ENCODE peak calls at places on chromosomes 5 and 9, in six cellular contexts. U is psoas muscle, B is Calu3, I is upper lobe of right lung, T is HL-60, Y is RWPE1. K is an unnamed sample.

GRCh38 chr5:142621227-142621626 is 64.7 kb downstream of the FGF1 start:
- DNase-seq in B (no peak), Y (peak; percentile 41), U (no peak), T (no peak), I (no peak), K (no peak)

GRCh38 chr5:172506921-172507320 is 52.6 kb upstream of the SH3PXD2B start:
- DNase-seq in I (peak; percentile 6), B (no peak), U (no peak), Y (no peak), T (no peak), K (no peak)

GRCh38 chr5:166117062-166117743 is 2174.2 kb upstream of the WWC1 start:
- DNase-seq in Y (no peak), T (no peak), B (no peak), I (no peak), U (no peak), K (no peak)

GRCh38 chr5:151659001-151659754 is 27.5 kb downstream of the SPARC start:
- DNase-seq in T (peak; percentile 63), U (peak; percentile 85), B (peak; percentile 93), Y (peak; percentile 88), I (peak; percentile 88), K (peak; percentile 78)

GRCh38 chr5:66633754-66634153 is 37.6 kb downstream of the MAST4 start:
- DNase-seq in Y (no peak), I (no peak), B (no peak), T (no peak), U (no peak), K (no peak)

GRCh38 chr5:171462136-171462927 is 42.9 kb downstream of the FGF18 start:
- DNase-seq in I (no peak), B (no peak), T (no peak), Y (no peak), U (no peak), K (no peak)

GRCh38 chr5:43192558-43193170 is 639 bp downstream of the NIM1K start:
- DNase-seq in U (peak; percentile 46), B (peak; percentile 5), I (peak; percentile 68), Y (no peak), T (no peak), K (peak; percentile 55)

GRCh38 chr5:68467791-68468190 is 252.2 kb downstream of the PIK3R1 start:
- DNase-seq in T (no peak), U (no peak), I (no peak), B (no peak), Y (no peak), K (no peak)

GRCh38 chr9:116015855-116016254 is 137.7 kb upstream of the PAPPA start:
- DNase-seq in Y (no peak), U (no peak), B (no peak), I (no peak), T (no peak), K (no peak)

GRCh38 chr9:17793713-17794622 is 215.1 kb downstream of the SH3GL2 start:
- DNase-seq in I (no peak), T (no peak), U (no peak), Y (no peak), B (peak; percentile 34), K (no peak)

GRCh38 chr5:170642066-170642735 is 138.4 kb downstream of the KCNIP1 start:
- DNase-seq in Y (no peak), I (no peak), U (no peak), T (no peak), B (no peak), K (no peak)

GRCh38 chr5:124746252-124746915 is at the start of gene ZNF608:
- DNase-seq in T (no peak), Y (peak; percentile 22), U (no peak), I (no peak), B (no peak), K (no peak)

GRCh38 chr5:177312649-177313181 is 1.0 kb upstream of the MXD3 start:
- DNase-seq in I (no peak), B (peak; percentile 65), Y (no peak), U (no peak), T (no peak), K (peak; percentile 61)

GRCh38 chr9:90141723-90142122 is 500.9 kb downstream of the DIRAS2 start:
- DNase-seq in I (no peak), Y (peak; percentile 35), B (no peak), U (no peak), T (no peak), K (no peak)

GRCh38 chr5:108515706-108516105 is 133.8 kb upstream of the FBXL17 start:
- DNase-seq in Y (no peak), B (no peak), T (no peak), U (no peak), I (no peak), K (no peak)

GRCh38 chr9:72454871-72455471 is 66.4 kb upstream of the TMC1 start:
- DNase-seq in Y (no peak), U (no peak), I (no peak), T (no peak), B (peak; percentile 12), K (no peak)

GRCh38 chr5:147216552-147217154 is 18.2 kb upstream of the STK32A start:
- DNase-seq in B (no peak), U (no peak), T (no peak), I (no peak), Y (no peak), K (no peak)

GRCh38 chr5:51104556-51104955 is 278.7 kb upstream of the ISL1 start:
- DNase-seq in T (no peak), B (no peak), U (no peak), Y (no peak), I (no peak), K (no peak)

GRCh38 chr5:94623026-94623425 is 4.6 kb downstream of the SLF1 start:
- DNase-seq in U (no peak), I (no peak), Y (no peak), B (no peak), T (no peak), K (no peak)

GRCh38 chr9:70165006-70165602 is 93.7 kb upstream of the SMC5 start:
- DNase-seq in U (no peak), B (no peak), I (no peak), T (no peak), Y (no peak), K (no peak)

GRCh38 chr9:79945495-79945894 is 373.7 kb downstream of the TLE4 start:
- DNase-seq in B (no peak), I (no peak), U (no peak), Y (no peak), T (no peak), K (no peak)

GRCh38 chr9:2955616-2956015 is 111.7 kb upstream of the PUM3 start:
- DNase-seq in B (no peak), Y (no peak), I (no peak), U (no peak), T (no peak), K (no peak)

GRCh38 chr5:61167382-61167781 is 5.1 kb upstream of the SMIM15 start:
- DNase-seq in B (peak; percentile 37), Y (peak; percentile 64), T (no peak), I (no peak), U (no peak), K (no peak)

GRCh38 chr9:109705515-109705914 is 74.5 kb upstream of the PALM2AKAP2 start:
- DNase-seq in U (no peak), T (no peak), B (no peak), I (no peak), Y (peak; percentile 21), K (no peak)
- TF ChIP-seq CTCF in U (no peak), T (no peak), B (no peak), I (no peak), Y (no peak), K (no peak)

GRCh38 chr5:31270396-31270795 is 76.9 kb downstream of the CDH6 start:
- DNase-seq in Y (no peak), T (no peak), B (peak; percentile 19), I (no peak), U (no peak), K (no peak)
- TF ChIP-seq CTCF in Y (peak; percentile 28), T (no peak), B (no peak), I (peak; percentile 55), U (peak; percentile 36), K (peak; percentile 70)

GRCh38 chr9:32590898-32591297 is 17.9 kb upstream of the NDUFB6 start:
- DNase-seq in I (no peak), B (no peak), U (no peak), Y (peak; percentile 65), T (no peak), K (no peak)

GRCh38 chr9:32590476-32590875 is 17.5 kb upstream of the NDUFB6 start:
- DNase-seq in B (no peak), Y (no peak), T (no peak), I (no peak), U (no peak), K (no peak)

GRCh38 chr9:32589083-32589713 is 16.2 kb upstream of the NDUFB6 start:
- DNase-seq in U (no peak), Y (peak; percentile 59), B (no peak), I (no peak), T (no peak), K (no peak)

GRCh38 chr9:32584784-32585183 is 11.8 kb upstream of the NDUFB6 start:
- DNase-seq in U (no peak), Y (no peak), I (no peak), B (no peak), T (no peak), K (no peak)

DNA sequence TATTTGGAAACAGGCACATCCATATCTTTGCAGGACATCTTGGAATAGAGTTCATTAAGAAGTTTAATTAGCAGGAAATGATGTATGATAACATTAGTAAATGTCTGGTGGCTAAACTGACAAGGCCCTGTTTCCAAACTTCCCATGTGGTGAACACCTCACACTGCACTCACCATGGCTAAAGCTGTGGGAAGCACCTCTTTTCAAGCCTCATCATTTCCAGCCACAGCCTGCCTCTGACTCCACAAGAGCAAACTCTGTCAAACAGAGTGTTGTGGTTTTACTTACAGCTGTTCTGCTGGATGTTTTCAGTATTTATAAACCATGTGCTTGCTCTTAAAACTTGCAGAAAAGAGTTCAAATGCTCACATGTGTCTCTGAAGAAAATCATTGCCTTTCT is 14.9 kb upstream of the NDUFB6 start:
- DNase-seq in B (no peak), I (no peak), Y (no peak), T (no peak), U (no peak), K (no peak)
- TF ChIP-seq CTCF in B (no peak), I (no peak), Y (no peak), T (no peak), U (no peak), K (no peak)

GRCh38 chr9:98998441-98999151 is 54.9 kb downstream of the COL15A1 start:
- DNase-seq in B (peak; percentile 77), U (peak; percentile 85), T (no peak), Y (peak; percentile 83), I (peak; percentile 88), K (peak; percentile 79)

GRCh38 chr9:99000480-99001395 is 57.0 kb downstream of the COL15A1 start:
- DNase-seq in Y (peak; percentile 52), U (no peak), I (no peak), T (peak; percentile 76), B (peak; percentile 19), K (peak; percentile 74)

GRCh38 chr9:98997580-98997979 is 53.9 kb downstream of the COL15A1 start:
- DNase-seq in U (no peak), T (no peak), Y (no peak), I (no peak), B (no peak), K (no peak)

GRCh38 chr9:99001892-99002291 is 58.2 kb downstream of the COL15A1 start:
- DNase-seq in Y (no peak), I (no peak), B (no peak), U (no peak), T (no peak), K (no peak)

DNA sequence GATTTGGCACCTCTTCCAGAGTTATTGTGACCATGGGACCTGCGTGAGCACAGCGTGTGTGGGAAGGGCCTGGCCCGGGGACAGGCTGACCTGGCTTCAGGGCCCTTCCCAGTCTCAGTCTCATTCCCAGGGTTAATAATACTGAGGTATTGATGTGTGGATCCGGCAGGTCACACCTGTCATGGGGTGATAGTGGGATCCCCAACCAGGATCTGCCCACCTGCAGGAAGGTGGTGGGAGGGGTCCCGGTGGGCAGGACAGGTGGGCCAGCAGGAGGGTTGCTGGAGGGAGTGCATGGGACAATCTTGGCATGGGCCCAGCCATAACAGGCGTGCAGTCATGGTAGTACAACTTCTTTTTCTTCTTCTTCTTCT is 55.4 kb downstream of the COL15A1 start:
- DNase-seq in Y (no peak), U (no peak), B (no peak), I (no peak), T (no peak), K (no peak)
- TF ChIP-seq CTCF in Y (peak; percentile 44), U (no peak), B (peak; percentile 17), I (no peak), T (no peak), K (peak; percentile 67)